ENCODE peak calls at places on chromosome 3, in eight cellular contexts. K, X, E, F, I, V, L and G are unnamed samples.
A peak's percentile ranks its signal among the peaks of the same experiment; 100 is the strongest.

GRCh38 chr3:67923796-67924195 is 269.4 kb upstream of the SUCLG2 start:
- DNase-seq in E (no peak), K (no peak), I (no peak), X (no peak), L (no peak), V (no peak), F (no peak), G (no peak)

GRCh38 chr3:30671527-30672286 is 65.3 kb downstream of the TGFBR2 start:
- DNase-seq in L (no peak), X (no peak), V (no peak), E (no peak), F (no peak), I (no peak), K (no peak), G (no peak)

GRCh38 chr3:157542711-157543485 is 39.7 kb upstream of the VEPH1 start:
- DNase-seq in F (peak; percentile 45), K (peak; percentile 48), L (peak; percentile 42), V (peak; percentile 82), E (peak; percentile 89), X (no peak), I (peak; percentile 65), G (peak; percentile 48)

GRCh38 chr3:4166540-4166939 is 136.6 kb upstream of the SETMAR start:
- DNase-seq in L (no peak), E (no peak), I (no peak), X (no peak), K (no peak), V (no peak), F (no peak), G (no peak)

GRCh38 chr3:71493372-71493771 is 90.2 kb downstream of the FOXP1 start:
- DNase-seq in I (no peak), F (no peak), E (no peak), X (no peak), L (no peak), V (no peak), K (no peak), G (no peak)

GRCh38 chr3:48595526-48596121 is 495 bp upstream of the COL7A1 start:
- DNase-seq in X (no peak), E (peak; percentile 98), F (peak; percentile 86), V (no peak), K (peak; percentile 90), I (peak; percentile 77), L (peak; percentile 95), G (peak; percentile 97)

GRCh38 chr3:127781411-127782001 is 40.8 kb downstream of the MGLL start:
- DNase-seq in K (no peak), I (peak; percentile 59), F (peak; percentile 85), L (no peak), V (peak; percentile 49), X (no peak), E (peak; percentile 82), G (peak; percentile 96)

GRCh38 chr3:185912512-185912911 is 25.3 kb downstream of the TRA2B start:
- DNase-seq in E (no peak), V (no peak), K (no peak), L (no peak), F (no peak), X (no peak), I (no peak), G (no peak)

GRCh38 chr3:70857926-70858325 is 545.5 kb upstream of the MDFIC2 start:
- DNase-seq in I (peak; percentile 67), V (no peak), X (no peak), K (no peak), F (peak; percentile 64), L (no peak), E (no peak), G (no peak)

GRCh38 chr3:47692158-47692557 is 89.5 kb downstream of the SMARCC1 start:
- DNase-seq in X (no peak), E (no peak), V (no peak), F (no peak), I (no peak), K (no peak), L (no peak), G (no peak)

GRCh38 chr3:162489853-162490252 is 993.2 kb downstream of the OTOL1 start:
- DNase-seq in K (no peak), E (peak; percentile 16), L (no peak), I (peak; percentile 17), X (no peak), V (no peak), F (no peak), G (peak; percentile 5)
- TF ChIP-seq CTCF in K (no peak), E (peak; percentile 15), L (no peak), I (no peak), X (peak; percentile 11), V (no peak), F (no peak), G (peak; percentile 36)

GRCh38 chr3:184639351-184639750 is 72.5 kb downstream of the MAGEF1 start:
- DNase-seq in L (no peak), I (no peak), F (no peak), X (no peak), V (no peak), K (no peak), E (no peak), G (no peak)

GRCh38 chr3:184643442-184643841 is 68.4 kb downstream of the MAGEF1 start:
- DNase-seq in E (no peak), K (no peak), F (no peak), I (no peak), L (no peak), V (no peak), X (no peak), G (no peak)

GRCh38 chr3:184637705-184638104 is 74.2 kb downstream of the MAGEF1 start:
- DNase-seq in I (no peak), E (no peak), K (no peak), F (no peak), V (no peak), L (no peak), X (no peak), G (no peak)

GRCh38 chr3:184642623-184643308 is 69.1 kb downstream of the MAGEF1 start:
- DNase-seq in I (no peak), V (no peak), X (no peak), E (no peak), K (no peak), L (no peak), F (no peak), G (no peak)

GRCh38 chr3:184641430-184641829 is 70.4 kb downstream of the MAGEF1 start:
- DNase-seq in E (no peak), X (no peak), F (no peak), V (no peak), L (no peak), I (no peak), K (no peak), G (no peak)
- TF ChIP-seq CTCF in E (no peak), X (no peak), F (no peak), V (no peak), L (no peak), I (no peak), K (no peak), G (no peak)

GRCh38 chr3:94525039-94525438 is 462.2 kb downstream of the NSUN3 start:
- DNase-seq in L (peak; percentile 69), V (no peak), F (peak; percentile 13), X (no peak), E (no peak), K (no peak), I (peak; percentile 21), G (no peak)
- TF ChIP-seq CTCF in L (peak; percentile 76), V (peak; percentile 54), F (peak; percentile 33), X (peak; percentile 55), E (no peak), K (no peak), I (peak; percentile 43), G (no peak)

GRCh38 chr3:85525264-85525663 is 566.5 kb downstream of the CADM2 start:
- DNase-seq in X (no peak), E (no peak), F (no peak), V (no peak), I (no peak), K (no peak), L (no peak), G (no peak)

GRCh38 chr3:85524104-85524503 is 565.3 kb downstream of the CADM2 start:
- DNase-seq in L (no peak), V (no peak), X (no peak), F (no peak), I (no peak), K (no peak), E (no peak), G (no peak)
- TF ChIP-seq CTCF in L (no peak), V (no peak), X (no peak), F (no peak), I (no peak), K (no peak), E (no peak), G (no peak)

DNA sequence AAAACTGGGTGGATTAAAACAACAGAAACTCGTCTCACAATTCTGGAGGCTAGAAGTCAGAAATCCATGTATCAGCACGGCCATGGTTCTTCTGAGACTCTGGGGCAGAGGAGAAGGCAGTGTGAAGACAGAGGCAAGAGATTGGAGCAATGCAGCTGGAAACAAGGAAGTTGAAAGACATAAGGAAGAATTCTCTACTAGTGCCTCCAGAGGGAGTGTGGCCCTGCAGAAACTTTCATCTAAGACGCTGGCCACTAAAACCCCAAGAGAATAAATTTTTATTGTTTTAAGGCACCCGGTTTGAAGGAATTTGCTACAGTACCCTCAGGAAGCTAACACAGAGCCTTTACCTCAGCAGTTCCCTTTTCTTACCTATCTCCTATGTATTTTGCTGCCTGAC is 1012.2 kb upstream of the CADM2 start:
- DNase-seq in L (peak; percentile 21), V (no peak), F (no peak), I (no peak), K (no peak), X (no peak), E (peak; percentile 12), G (no peak)
- TF ChIP-seq CTCF in L (peak; percentile 26), V (peak; percentile 15), F (no peak), I (no peak), K (no peak), X (peak; percentile 15), E (no peak), G (no peak)

DNA sequence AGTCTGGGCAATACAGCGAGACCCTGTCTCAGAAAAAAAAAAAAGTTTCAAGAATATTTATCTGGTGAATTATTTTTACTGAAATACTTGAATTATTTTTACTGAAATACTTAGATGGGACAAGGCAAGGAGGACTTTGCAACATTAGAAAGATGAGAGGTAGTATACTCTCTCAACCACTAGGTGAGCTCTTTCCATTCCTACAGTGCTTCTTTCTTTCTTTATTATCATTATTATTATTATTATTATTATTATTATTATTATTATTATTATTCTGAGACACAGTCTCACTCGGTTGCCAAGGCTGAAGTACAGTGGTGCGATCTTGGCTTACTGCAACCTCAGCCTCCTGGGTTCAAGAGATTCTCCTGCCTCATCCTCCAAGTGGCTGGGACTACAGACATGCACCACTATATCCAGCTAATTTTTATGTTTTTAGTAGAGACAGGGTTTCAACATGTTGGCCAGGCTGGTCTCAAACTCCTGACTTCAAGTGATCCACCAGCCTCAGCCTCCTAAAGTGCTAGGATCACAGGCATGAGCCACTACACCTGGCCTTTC is 468.8 kb downstream of the MAGI1 start:
- DNase-seq in E (no peak), K (no peak), V (no peak), F (no peak), L (peak; percentile 7), X (no peak), I (no peak), G (no peak)
- TF ChIP-seq CTCF in E (peak; percentile 16), K (no peak), V (peak; percentile 25), F (peak; percentile 15), L (peak; percentile 41), X (no peak), I (peak; percentile 5), G (peak; percentile 70)

GRCh38 chr3:184284696-184285095 is 8.9 kb downstream of the ECE2 start:
- DNase-seq in X (no peak), V (no peak), L (peak; percentile 64), F (peak; percentile 65), E (peak; percentile 75), I (peak; percentile 53), K (peak; percentile 78), G (peak; percentile 78)
- TF ChIP-seq CTCF in X (peak; percentile 37), V (peak; percentile 42), L (peak; percentile 59), F (peak; percentile 57), E (peak; percentile 39), I (peak; percentile 39), K (peak; percentile 26), G (peak; percentile 70)